ENCODE peak calls at places on chromosome 21, in eight cellular contexts. H is AG09309; T is dorsolateral prefrontal cortex; I is Calu3; U is esophagus squamous epithelium; V is CD4-positive, alpha-beta T cell; R is psoas muscle; P is prostate gland. Q is an unnamed sample.

GRCh38 chr21:26070822-26071425 is 99.6 kb downstream of the APP start:
- DNase-seq in I (no peak), U (no peak), H (peak), R (no peak), P (no peak), T (no peak), V (peak), Q (no peak)

GRCh38 chr21:37446552-37446951 is 80.0 kb downstream of the DYRK1A start:
- DNase-seq in T (no peak), R (no peak), V (no peak), I (no peak), U (no peak), H (no peak), P (no peak), Q (no peak)

GRCh38 chr21:35981514-35982070 is 78.7 kb downstream of the SETD4 start:
- DNase-seq in T (no peak), R (no peak), P (peak), H (no peak), V (no peak), U (no peak), I (no peak), Q (no peak)

GRCh38 chr21:41816583-41817165 is 49.8 kb upstream of the RIPK4 start:
- DNase-seq in U (no peak), I (peak), V (peak), P (peak), R (no peak), T (peak), H (peak), Q (peak)

GRCh38 chr21:41605934-41606285 is 98.0 kb upstream of the TMPRSS2 start:
- DNase-seq in P (no peak), V (no peak), R (no peak), H (no peak), U (no peak), I (no peak), T (no peak), Q (no peak)

GRCh38 chr21:16002872-16003466 is 273.2 kb downstream of the USP25 start:
- DNase-seq in P (no peak), T (no peak), V (no peak), H (peak), I (no peak), U (no peak), R (no peak), Q (no peak)

GRCh38 chr21:44899768-44900558 is 20.7 kb downstream of the ITGB2 start:
- DNase-seq in V (no peak), H (no peak), U (no peak), T (no peak), P (no peak), I (no peak), R (no peak), Q (no peak)

GRCh38 chr21:9735421-9735961 is 785.9 kb upstream of the TPTE start:
- DNase-seq in V (no peak), T (no peak), R (no peak), H (no peak), P (no peak), I (no peak), U (no peak), Q (no peak)

GRCh38 chr21:37227071-37228002 is 39.8 kb downstream of the VPS26C start:
- DNase-seq in H (no peak), U (no peak), P (no peak), V (no peak), R (no peak), I (no peak), T (no peak), Q (no peak)

GRCh38 chr21:16492892-16493291 is 763.1 kb downstream of the USP25 start:
- DNase-seq in V (no peak), U (no peak), R (no peak), P (no peak), T (no peak), H (no peak), I (no peak), Q (no peak)

GRCh38 chr21:36459098-36459497 is 20.8 kb downstream of the CLDN14 start:
- DNase-seq in V (no peak), H (no peak), P (no peak), U (no peak), I (no peak), T (no peak), R (no peak), Q (no peak)

GRCh38 chr21:38853421-38853919 is 47.7 kb downstream of the ETS2 start:
- DNase-seq in V (no peak), T (no peak), U (no peak), P (peak), R (peak), H (peak), I (peak), Q (no peak)

GRCh38 chr21:41316641-41317392 is at the start of gene FAM3B:
- DNase-seq in V (no peak), P (no peak), T (no peak), H (no peak), I (peak), R (no peak), U (no peak), Q (no peak)

GRCh38 chr21:36452281-36452680 is 27.6 kb downstream of the CLDN14 start:
- DNase-seq in H (no peak), T (no peak), P (no peak), R (no peak), V (no peak), I (no peak), U (no peak), Q (no peak)

GRCh38 chr21:17612023-17612564 is 607 bp downstream of the BTG3 start:
- DNase-seq in I (peak), V (peak), R (peak), H (no peak), T (peak), U (peak), P (peak), Q (peak)

GRCh38 chr21:25561668-25562641 is 45.3 kb downstream of the MRPL39 start:
- DNase-seq in P (no peak), U (no peak), R (peak), I (peak), H (no peak), T (peak), V (peak), Q (peak)

GRCh38 chr21:44304846-44305245 is 5.0 kb downstream of the PFKL start:
- DNase-seq in T (peak), I (peak), U (no peak), R (no peak), V (peak), H (no peak), P (peak), Q (no peak)

GRCh38 chr21:38798481-38798882 is 7.2 kb upstream of the ETS2 start:
- DNase-seq in P (no peak), R (no peak), U (no peak), H (no peak), I (peak), V (no peak), T (no peak), Q (no peak)

GRCh38 chr21:14864211-14865021 is 200.4 kb downstream of the NRIP1 start:
- DNase-seq in V (no peak), R (peak), U (no peak), P (peak), T (peak), H (peak), I (peak), Q (no peak)

GRCh38 chr21:14361958-14362357 is 21.0 kb downstream of the HSPA13 start:
- DNase-seq in R (no peak), U (no peak), V (no peak), T (no peak), H (no peak), I (no peak), P (peak), Q (no peak)

GRCh38 chr21:43020771-43021170 is 46.4 kb downstream of the PKNOX1 start:
- DNase-seq in I (no peak), T (no peak), V (no peak), U (no peak), H (no peak), R (no peak), P (no peak), Q (no peak)

GRCh38 chr21:43015906-43016540 is 41.7 kb downstream of the PKNOX1 start:
- DNase-seq in H (no peak), T (no peak), P (no peak), U (no peak), I (no peak), V (no peak), R (no peak), Q (no peak)

GRCh38 chr21:43016728-43017127 is 42.4 kb downstream of the PKNOX1 start:
- DNase-seq in I (no peak), P (no peak), H (no peak), T (no peak), U (no peak), R (no peak), V (no peak), Q (no peak)

GRCh38 chr21:43020177-43020576 is 45.8 kb downstream of the PKNOX1 start:
- DNase-seq in U (no peak), V (no peak), I (no peak), H (no peak), T (no peak), R (no peak), P (no peak), Q (no peak)

GRCh38 chr21:43018519-43018918 is 44.2 kb downstream of the PKNOX1 start:
- DNase-seq in T (no peak), R (no peak), V (no peak), U (no peak), I (no peak), P (no peak), H (no peak), Q (no peak)
- TF ChIP-seq CTCF in T (no peak), R (no peak), V (no peak), U (no peak), I (no peak), P (no peak), H (no peak), Q (no peak)

GRCh38 chr21:34330055-34330454 is 33.8 kb upstream of the KCNE2 start:
- DNase-seq in V (no peak), H (no peak), U (no peak), I (no peak), T (no peak), P (no peak), R (no peak), Q (no peak)
- TF ChIP-seq CTCF in V (no peak), H (no peak), U (no peak), I (no peak), T (no peak), P (no peak), R (no peak), Q (no peak)

GRCh38 chr21:21688877-21689276 is 690.7 kb downstream of the NCAM2 start:
- DNase-seq in H (no peak), P (no peak), R (peak), I (no peak), V (no peak), U (no peak), T (no peak), Q (no peak)
- TF ChIP-seq CTCF in H (no peak), P (no peak), R (peak), I (no peak), V (no peak), U (no peak), T (no peak), Q (no peak)

GRCh38 chr21:46144464-46145070 is 10.8 kb downstream of the FTCD start:
- DNase-seq in T (no peak), U (no peak), H (no peak), R (peak), I (no peak), V (no peak), P (no peak), Q (no peak)

GRCh38 chr21:46141767-46142580 is 13.4 kb downstream of the FTCD start:
- DNase-seq in H (no peak), I (no peak), P (no peak), R (peak), V (no peak), T (no peak), U (no peak), Q (no peak)

GRCh38 chr21:46145159-46145839 is 10.1 kb downstream of the FTCD start:
- DNase-seq in T (no peak), U (no peak), V (no peak), R (peak), I (no peak), P (no peak), H (no peak), Q (no peak)

GRCh38 chr21:46139686-46140085 is 15.7 kb downstream of the FTCD start:
- DNase-seq in V (no peak), H (no peak), U (no peak), I (no peak), R (no peak), T (no peak), P (no peak), Q (no peak)

GRCh38 chr21:46142581-46143473 is 12.6 kb downstream of the FTCD start:
- DNase-seq in I (no peak), U (no peak), R (peak), H (no peak), P (no peak), V (no peak), T (no peak), Q (no peak)
- TF ChIP-seq CTCF in I (no peak), U (no peak), R (no peak), H (no peak), P (no peak), V (no peak), T (no peak), Q (no peak)

GRCh38 chr21:46243865-46244490 is 15.4 kb upstream of the LSS start:
- DNase-seq in P (no peak), T (no peak), U (no peak), I (no peak), V (no peak), H (no peak), R (no peak), Q (no peak)

GRCh38 chr21:46247699-46248460 is 19.3 kb upstream of the LSS start:
- DNase-seq in U (no peak), V (no peak), T (no peak), P (no peak), R (no peak), H (no peak), I (no peak), Q (no peak)

GRCh38 chr21:46245213-46245915 is 16.8 kb upstream of the LSS start:
- DNase-seq in R (no peak), V (no peak), H (no peak), P (no peak), T (no peak), I (no peak), U (no peak), Q (no peak)

GRCh38 chr21:46244602-46245001 is 16.0 kb upstream of the LSS start:
- DNase-seq in T (no peak), R (no peak), U (no peak), P (no peak), V (no peak), H (no peak), I (no peak), Q (no peak)

GRCh38 chr21:46246345-46246744 is 17.8 kb upstream of the LSS start:
- DNase-seq in I (no peak), H (no peak), V (no peak), U (no peak), P (no peak), T (no peak), R (no peak), Q (no peak)
- TF ChIP-seq CTCF in I (no peak), H (no peak), V (no peak), U (no peak), P (no peak), T (no peak), R (no peak), Q (no peak)

GRCh38 chr21:43262427-43262826 is 93.6 kb downstream of the CRYAA start:
- DNase-seq in U (no peak), V (no peak), H (no peak), R (peak), I (no peak), P (no peak), T (no peak), Q (no peak)
- TF ChIP-seq CTCF in U (no peak), V (no peak), H (no peak), R (no peak), I (no peak), P (no peak), T (no peak), Q (no peak)

GRCh38 chr21:18840239-18840638 is 436.7 kb upstream of the TMPRSS15 start:
- DNase-seq in H (no peak), I (no peak), U (no peak), T (no peak), R (no peak), P (no peak), V (no peak), Q (no peak)
- TF ChIP-seq CTCF in H (no peak), I (no peak), U (no peak), T (no peak), R (no peak), P (no peak), V (no peak), Q (no peak)

DNA sequence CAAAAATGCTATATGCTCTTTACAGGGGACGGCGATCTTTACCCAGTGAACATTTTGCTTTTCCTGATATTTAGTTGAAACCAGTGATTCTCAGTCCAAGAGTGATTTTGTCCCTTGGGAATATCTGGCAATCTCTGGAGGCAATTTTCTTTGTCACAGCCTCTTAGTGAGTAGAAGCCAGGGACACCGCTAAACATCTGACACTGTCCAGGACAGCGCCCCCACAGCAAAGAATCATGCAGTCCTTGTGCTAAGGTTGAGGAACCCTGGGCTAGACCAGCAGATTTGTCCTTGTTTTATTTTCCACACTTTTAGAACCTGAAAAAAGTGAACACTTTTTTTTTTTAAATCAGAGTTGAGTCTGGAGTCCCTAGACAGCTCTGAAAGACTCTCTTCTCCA is 13.1 kb downstream of the EVA1C start:
- DNase-seq in T (no peak), H (no peak), V (no peak), R (no peak), U (no peak), P (no peak), I (no peak), Q (no peak)
- TF ChIP-seq CTCF in T (no peak), H (no peak), V (no peak), R (no peak), U (no peak), P (no peak), I (no peak), Q (no peak)